ENCODE peak calls at places on chromosome 17, in eight cellular contexts. L is A549, J is heart right ventricle, T is pancreas, X is breast epithelium, B is mucosa of descending colon, U is lower lobe of right lung, D is A673. I is an unnamed sample. For H3K4me1, the result is how much of the 10 kb centered on the place peaks cover.

GRCh38 chr17:61411114-61411943 is 11.7 kb downstream of the TBX2 start:
- DNase-seq in X (peak), T (peak), L (peak), U (peak), B (peak), J (peak), D (peak), I (no peak)

GRCh38 chr17:43701318-43701743 is 39.6 kb upstream of the MEOX1 start:
- DNase-seq in B (no peak), D (no peak), X (peak), L (no peak), T (no peak), J (no peak), U (peak), I (no peak)

GRCh38 chr17:8072727-8073461 is 14.6 kb downstream of the ALOX12B start:
- DNase-seq in T (no peak), L (no peak), D (no peak), J (no peak), U (peak), B (no peak), X (no peak), I (no peak)

GRCh38 chr17:27384261-27384701 is 72.0 kb upstream of the KSR1 start:
- DNase-seq in B (no peak), D (peak), L (peak), T (peak), J (peak), X (peak), U (no peak), I (peak)

GRCh38 chr17:557371-557770 is 157.3 kb downstream of the VPS53 start:
- DNase-seq in U (no peak), J (no peak), X (no peak), D (no peak), L (no peak), B (no peak), T (no peak), I (no peak)

GRCh38 chr17:72491102-72491501 is 370.3 kb downstream of the SOX9 start:
- DNase-seq in J (no peak), B (no peak), T (no peak), D (no peak), L (no peak), X (no peak), U (no peak), I (no peak)

GRCh38 chr17:8162232-8162996 is at the start of gene VAMP2:
- DNase-seq in U (peak), T (peak), X (peak), L (peak), B (peak), D (peak), J (peak), I (no peak)

GRCh38 chr17:13204607-13205237 is 186.9 kb upstream of the ELAC2 start:
- DNase-seq in D (no peak), T (no peak), J (no peak), U (no peak), B (peak), X (no peak), L (no peak), I (no peak)

GRCh38 chr17:5473906-5474305 is 5.1 kb upstream of the DHX33 start:
- DNase-seq in J (no peak), B (no peak), X (no peak), L (no peak), D (no peak), U (no peak), T (no peak), I (no peak)

GRCh38 chr17:41333098-41333497 is 17.5 kb downstream of the KRT33A start:
- DNase-seq in J (no peak), B (no peak), T (no peak), L (no peak), U (no peak), D (no peak), X (no peak), I (no peak)

GRCh38 chr17:32142857-32143524 is 689 bp downstream of the RHOT1 start:
- DNase-seq in L (peak), U (peak), J (peak), T (peak), D (peak), X (peak), B (peak), I (no peak)

GRCh38 chr17:39736319-39737165 is 1.2 kb upstream of the GRB7 start:
- DNase-seq in B (no peak), D (no peak), X (no peak), U (no peak), J (no peak), T (no peak), L (peak), I (no peak)

GRCh38 chr17:41917957-41918391 is 777 bp downstream of the ACLY start:
- DNase-seq in U (peak), L (peak), T (peak), D (peak), B (peak), J (peak), X (peak), I (no peak)

GRCh38 chr17:15278381-15278780 is 13.3 kb upstream of the PMP22 start:
- DNase-seq in B (no peak), D (no peak), J (no peak), X (no peak), U (no peak), T (no peak), L (peak), I (no peak)

DNA sequence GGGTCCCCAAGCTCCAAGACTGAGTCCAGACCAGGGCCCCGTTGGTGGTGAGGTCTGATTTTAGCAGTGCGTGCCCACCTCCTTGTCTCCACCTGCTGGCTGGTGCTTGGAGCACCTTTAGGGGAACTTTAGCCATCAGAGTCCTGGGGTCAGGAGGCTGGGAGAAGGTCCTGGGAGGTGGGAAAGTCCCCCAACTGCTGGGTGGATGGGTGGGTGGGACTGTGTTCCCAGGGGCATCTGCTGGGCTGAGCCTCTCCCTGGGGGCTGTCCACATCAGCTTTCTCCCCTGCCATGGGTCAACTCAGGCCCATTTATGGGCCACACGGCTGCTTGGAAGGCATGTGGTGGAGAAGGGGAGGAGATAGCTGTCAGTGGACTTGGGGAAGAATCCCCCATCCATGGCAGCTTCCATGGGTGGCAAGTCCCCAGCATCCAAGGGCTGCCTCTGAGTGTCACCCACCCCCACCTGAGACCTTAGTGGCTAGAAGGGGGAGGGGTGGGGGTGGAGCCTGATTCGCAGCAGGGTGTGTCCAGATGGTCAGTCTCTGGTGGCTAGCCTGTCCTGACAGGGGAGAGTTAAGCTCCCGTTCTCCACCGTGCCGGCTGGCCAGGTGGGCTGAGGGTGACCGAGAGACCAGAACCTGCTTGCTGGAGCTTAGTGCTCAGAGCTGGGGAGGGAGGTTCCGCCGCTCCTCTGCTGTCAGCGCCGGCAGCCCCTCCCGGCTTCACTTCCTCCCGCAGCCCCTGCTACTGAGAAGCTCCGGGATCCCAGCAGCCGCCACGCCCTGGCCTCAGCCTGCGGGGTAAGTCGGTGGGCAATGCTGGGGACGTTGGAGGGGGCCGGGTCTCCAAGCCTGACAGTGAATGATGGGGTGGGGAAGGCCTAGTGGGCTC is at the start of gene TRPV2:
- DNase-seq in B (peak), X (no peak), T (no peak), D (no peak), J (no peak), L (peak), U (peak), I (no peak)
- H3K4me3 ChIP-seq in B (peak), X (peak), T (peak), D (no peak), J (peak), L (no peak), U (peak), I (peak)

DNA sequence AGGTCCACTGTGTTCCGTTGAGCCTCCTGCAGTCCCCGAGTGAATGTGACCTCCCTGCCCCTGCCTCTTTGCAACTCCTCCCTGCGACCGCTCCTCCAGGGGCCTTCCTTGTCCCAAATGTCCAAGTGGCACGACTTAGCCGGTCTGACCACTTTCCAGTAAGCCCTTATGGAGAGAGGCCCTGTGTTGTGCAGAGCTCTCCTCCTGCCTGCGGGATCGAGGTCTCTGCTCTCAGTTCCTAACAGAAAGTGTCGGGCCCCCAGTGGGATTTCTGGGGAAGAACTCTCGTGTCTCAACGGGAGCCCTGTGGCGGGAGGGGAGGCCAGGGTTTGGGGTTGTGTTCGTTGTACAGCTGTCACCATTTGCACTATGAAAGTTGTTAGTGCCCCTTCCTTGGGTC is 234.3 kb downstream of the SEC14L1 start:
- DNase-seq in X (no peak), B (no peak), J (no peak), U (peak), L (no peak), T (no peak), D (no peak), I (no peak)
- H3K4me1 ChIP-seq in X (half or more), B (under half), J (half or more), U (half or more), L (half or more), T (under half), D (half or more), I (half or more)

GRCh38 chr17:21213005-21213404 is 956 bp downstream of the TMEM11 start:
- DNase-seq in B (no peak), J (no peak), T (no peak), X (no peak), U (no peak), D (no peak), L (no peak), I (no peak)

GRCh38 chr17:21211825-21212479 is 2.0 kb downstream of the TMEM11 start:
- DNase-seq in X (no peak), D (no peak), J (no peak), L (no peak), B (peak), T (no peak), U (no peak), I (no peak)

GRCh38 chr17:21214015-21214776 is at the start of gene TMEM11:
- DNase-seq in X (peak), D (peak), U (peak), L (peak), B (peak), T (peak), J (peak), I (peak)

GRCh38 chr17:21214777-21215541 is 998 bp upstream of the TMEM11 start:
- DNase-seq in X (no peak), T (no peak), L (no peak), U (peak), B (peak), D (peak), J (peak), I (no peak)

GRCh38 chr17:21213491-21214014 is 408 bp downstream of the TMEM11 start:
- DNase-seq in U (peak), J (peak), T (no peak), L (no peak), B (peak), X (no peak), D (peak), I (no peak)
- TF ChIP-seq CTCF in U (no peak), J (no peak), T (no peak), L (no peak), B (no peak), X (no peak), D (no peak), I (no peak)

DNA sequence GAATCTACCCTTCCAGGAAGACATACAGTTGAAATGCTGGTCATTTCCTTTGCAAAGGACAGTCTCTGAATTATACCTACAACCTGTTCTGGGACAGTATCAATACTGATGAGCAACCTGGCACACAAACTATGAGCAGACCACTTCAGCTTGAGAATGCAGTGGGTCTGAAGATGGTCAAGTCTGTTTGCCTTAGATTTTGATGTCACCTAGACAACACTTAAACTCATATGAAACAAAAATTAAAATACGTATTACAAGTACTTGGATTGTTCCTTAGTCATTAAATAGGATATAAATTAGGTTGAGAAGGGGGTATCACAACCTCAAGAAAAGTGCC is 3.5 kb downstream of the SRSF2 start:
- DNase-seq in J (no peak), B (no peak), L (no peak), D (no peak), U (no peak), X (no peak), T (no peak), I (no peak)
- H3K4me3 ChIP-seq in J (no peak), B (no peak), L (peak), D (peak), U (no peak), X (peak), T (no peak), I (no peak)

GRCh38 chr17:17902877-17903276 is 66.1 kb upstream of the SREBF1 start:
- DNase-seq in L (no peak), T (no peak), B (no peak), D (no peak), U (no peak), J (no peak), X (no peak), I (no peak)

GRCh38 chr17:17900615-17901520 is 64.1 kb upstream of the SREBF1 start:
- DNase-seq in D (peak), X (peak), T (peak), B (peak), J (peak), U (peak), L (peak), I (peak)

GRCh38 chr17:17904171-17905035 is 67.6 kb upstream of the SREBF1 start:
- DNase-seq in B (no peak), U (no peak), L (no peak), D (no peak), J (no peak), T (no peak), X (no peak), I (no peak)

GRCh38 chr17:17905036-17905320 is 67.2 kb downstream of the TOM1L2 start:
- DNase-seq in X (no peak), D (no peak), B (no peak), U (no peak), L (no peak), J (no peak), T (no peak), I (no peak)

DNA sequence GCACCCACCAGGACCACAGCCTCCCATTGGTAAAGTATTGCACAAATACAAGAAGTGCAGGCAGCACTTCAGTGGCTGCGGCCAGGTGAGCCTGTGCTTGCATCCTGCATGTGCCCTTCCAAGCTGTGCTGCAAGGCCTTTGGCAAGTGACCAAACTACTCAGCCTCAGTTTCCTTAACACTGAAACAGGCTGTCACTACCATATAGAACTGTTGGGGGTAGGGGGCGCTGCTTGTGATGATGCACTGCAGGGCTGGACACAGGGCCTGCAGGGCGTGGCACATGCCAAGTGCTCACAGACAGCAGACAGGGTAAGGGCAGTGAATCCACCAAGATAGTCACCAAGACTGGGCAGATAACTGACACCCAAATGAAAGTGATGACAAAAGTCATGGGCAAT is 65.6 kb upstream of the SREBF1 start:
- DNase-seq in T (no peak), X (no peak), U (no peak), J (no peak), B (no peak), D (no peak), L (no peak), I (no peak)
- H3K4me1 ChIP-seq in T (under half), X (under half), U (under half), J (under half), B (under half), D (under half), L (under half), I (under half)

GRCh38 chr17:81370304-81370703 is 25.0 kb upstream of the BAHCC1 start:
- DNase-seq in B (no peak), U (no peak), J (no peak), X (no peak), L (no peak), T (no peak), D (no peak), I (no peak)

GRCh38 chr17:81368623-81369022 is 26.6 kb upstream of the BAHCC1 start:
- DNase-seq in U (no peak), B (no peak), T (no peak), L (no peak), X (no peak), D (no peak), J (no peak), I (no peak)

GRCh38 chr17:81374890-81375289 is 20.4 kb upstream of the BAHCC1 start:
- DNase-seq in D (no peak), X (no peak), T (no peak), B (no peak), L (no peak), J (no peak), U (no peak), I (no peak)

GRCh38 chr17:81373536-81374160 is 21.6 kb upstream of the BAHCC1 start:
- DNase-seq in X (no peak), J (no peak), D (no peak), B (no peak), T (no peak), U (no peak), L (no peak), I (no peak)

DNA sequence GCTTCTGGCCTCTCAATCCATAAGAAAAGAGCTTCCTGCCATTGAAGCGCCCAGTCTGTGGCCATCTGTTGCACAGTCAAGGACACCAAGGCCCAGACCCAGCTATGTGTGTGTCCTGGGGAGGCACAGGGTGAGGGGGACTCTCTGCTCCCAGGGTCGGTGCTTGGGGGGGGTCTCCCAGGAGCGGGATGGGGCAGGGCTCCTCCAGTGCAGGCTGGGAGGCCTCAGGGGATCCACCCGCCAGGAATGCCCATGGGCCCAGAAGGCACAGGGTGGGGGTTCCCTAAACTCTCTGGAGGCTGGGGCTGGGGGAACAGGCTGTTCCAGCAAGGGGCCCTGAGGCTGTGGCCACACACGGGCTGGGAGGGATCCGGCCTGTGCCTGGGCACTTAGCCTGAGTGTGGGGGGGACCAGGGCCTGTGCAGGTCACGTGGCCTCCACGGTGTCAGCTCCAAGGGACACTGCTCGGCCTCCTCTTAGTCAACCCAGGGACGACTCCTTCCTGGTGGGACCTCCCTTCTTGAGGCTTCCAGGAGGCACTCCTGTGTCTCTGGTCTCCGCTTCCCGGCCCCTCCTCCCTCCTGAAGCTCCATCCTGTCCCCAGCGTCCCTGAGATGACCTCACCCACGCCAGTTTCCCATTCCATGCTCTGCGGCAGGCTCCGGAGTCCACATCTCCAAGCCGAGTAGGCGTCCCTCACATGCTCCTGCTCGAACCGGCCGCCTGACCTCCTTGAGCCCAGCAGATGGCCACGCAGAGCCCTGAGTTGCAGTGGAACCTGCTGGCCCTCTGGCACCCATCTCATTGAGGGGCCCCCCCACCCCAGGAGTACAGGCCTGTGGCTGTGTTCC is 23.1 kb upstream of the BAHCC1 start:
- DNase-seq in J (peak), B (no peak), T (no peak), X (no peak), D (no peak), L (peak), U (peak), I (no peak)
- TF ChIP-seq CTCF in J (peak), B (no peak), T (peak), X (no peak), D (peak), L (peak), U (peak), I (peak)

GRCh38 chr17:2227025-2227699 is 76.4 kb downstream of the SMG6 start:
- DNase-seq in D (no peak), X (no peak), L (no peak), B (no peak), J (no peak), U (no peak), T (no peak), I (no peak)

GRCh38 chr17:2218426-2218825 is 85.2 kb downstream of the SMG6 start:
- DNase-seq in D (no peak), B (no peak), T (no peak), L (no peak), J (no peak), X (no peak), U (no peak), I (no peak)

GRCh38 chr17:2222301-2222700 is 81.3 kb downstream of the SMG6 start:
- DNase-seq in T (no peak), B (no peak), J (no peak), D (no peak), U (no peak), L (no peak), X (no peak), I (no peak)

GRCh38 chr17:2223617-2223927 is 80.0 kb downstream of the SMG6 start:
- DNase-seq in X (no peak), L (no peak), U (no peak), J (no peak), B (no peak), D (no peak), T (no peak), I (no peak)

GRCh38 chr17:2222901-2223616 is 80.5 kb downstream of the SMG6 start:
- DNase-seq in T (peak), D (peak), X (no peak), U (no peak), L (no peak), J (peak), B (peak), I (no peak)
- H3K4me3 ChIP-seq in T (no peak), D (no peak), X (no peak), U (no peak), L (no peak), J (no peak), B (no peak), I (no peak)

I was measured in thoracic aorta.